ENCODE peak calls at places on chromosomes 5 and 9, in ten cellular contexts. One of them, this sample, is unnamed.

GRCh38 chr9:88993327-88993726 is 2.1 kb downstream of the S1PR3 start:
- DNase-seq in K562: no peak
- DNase-seq in A673: no peak
- DNase-seq in progenitor cell of endocrine pancreas: no peak
- DNase-seq in BJ: no peak
- DNase-seq in endothelial cell: no peak
- DNase-seq in omental fat pad: no peak
- DNase-seq in suprapubic skin: no peak
- DNase-seq in upper lobe of left lung: no peak
- DNase-seq in mesothelial cell of epicardium: no peak
- DNase-seq in this sample: no peak

GRCh38 chr9:2158111-2158610 is 143.0 kb downstream of the SMARCA2 start:
- DNase-seq in K562: no peak
- DNase-seq in A673: peak
- DNase-seq in progenitor cell of endocrine pancreas: no peak
- DNase-seq in BJ: no peak
- DNase-seq in endothelial cell: peak
- DNase-seq in omental fat pad: peak
- DNase-seq in suprapubic skin: no peak
- DNase-seq in upper lobe of left lung: no peak
- DNase-seq in mesothelial cell of epicardium: no peak
- DNase-seq in this sample: no peak

GRCh38 chr9:132546148-132547051 is 36.0 kb upstream of the BARHL1 start:
- DNase-seq in K562: peak
- DNase-seq in A673: peak
- DNase-seq in progenitor cell of endocrine pancreas: peak
- DNase-seq in BJ: no peak
- DNase-seq in endothelial cell: peak
- DNase-seq in omental fat pad: no peak
- DNase-seq in suprapubic skin: no peak
- DNase-seq in upper lobe of left lung: no peak
- DNase-seq in mesothelial cell of epicardium: no peak
- DNase-seq in this sample: no peak

GRCh38 chr5:145792840-145793239 is 42.3 kb downstream of the PRELID2 start:
- DNase-seq in K562: no peak
- DNase-seq in A673: no peak
- DNase-seq in progenitor cell of endocrine pancreas: no peak
- DNase-seq in BJ: no peak
- DNase-seq in endothelial cell: no peak
- DNase-seq in omental fat pad: no peak
- DNase-seq in suprapubic skin: no peak
- DNase-seq in upper lobe of left lung: no peak
- DNase-seq in mesothelial cell of epicardium: no peak
- DNase-seq in this sample: no peak

GRCh38 chr9:120781236-120781635 is 12.0 kb downstream of the FBXW2 start:
- DNase-seq in K562: no peak
- DNase-seq in A673: no peak
- DNase-seq in progenitor cell of endocrine pancreas: no peak
- DNase-seq in BJ: no peak
- DNase-seq in endothelial cell: no peak
- DNase-seq in omental fat pad: no peak
- DNase-seq in suprapubic skin: no peak
- DNase-seq in upper lobe of left lung: no peak
- DNase-seq in mesothelial cell of epicardium: no peak
- DNase-seq in this sample: no peak

GRCh38 chr5:10602031-10602806 is 38.3 kb downstream of the ANKRD33B start:
- DNase-seq in K562: peak
- DNase-seq in A673: no peak
- DNase-seq in progenitor cell of endocrine pancreas: no peak
- DNase-seq in BJ: no peak
- DNase-seq in endothelial cell: no peak
- DNase-seq in omental fat pad: no peak
- DNase-seq in suprapubic skin: no peak
- DNase-seq in upper lobe of left lung: no peak
- DNase-seq in mesothelial cell of epicardium: no peak
- DNase-seq in this sample: no peak

GRCh38 chr5:587403-587802 is 24.7 kb upstream of the CEP72 start:
- DNase-seq in K562: no peak
- DNase-seq in A673: no peak
- DNase-seq in progenitor cell of endocrine pancreas: no peak
- DNase-seq in BJ: no peak
- DNase-seq in endothelial cell: no peak
- DNase-seq in omental fat pad: no peak
- DNase-seq in suprapubic skin: no peak
- DNase-seq in upper lobe of left lung: no peak
- DNase-seq in mesothelial cell of epicardium: no peak
- DNase-seq in this sample: no peak

GRCh38 chr5:172065431-172066065 is 59.1 kb upstream of the FBXW11 start:
- DNase-seq in K562: no peak
- DNase-seq in A673: no peak
- DNase-seq in progenitor cell of endocrine pancreas: no peak
- DNase-seq in BJ: no peak
- DNase-seq in endothelial cell: no peak
- DNase-seq in omental fat pad: no peak
- DNase-seq in suprapubic skin: no peak
- DNase-seq in upper lobe of left lung: no peak
- DNase-seq in mesothelial cell of epicardium: no peak
- DNase-seq in this sample: no peak

DNA sequence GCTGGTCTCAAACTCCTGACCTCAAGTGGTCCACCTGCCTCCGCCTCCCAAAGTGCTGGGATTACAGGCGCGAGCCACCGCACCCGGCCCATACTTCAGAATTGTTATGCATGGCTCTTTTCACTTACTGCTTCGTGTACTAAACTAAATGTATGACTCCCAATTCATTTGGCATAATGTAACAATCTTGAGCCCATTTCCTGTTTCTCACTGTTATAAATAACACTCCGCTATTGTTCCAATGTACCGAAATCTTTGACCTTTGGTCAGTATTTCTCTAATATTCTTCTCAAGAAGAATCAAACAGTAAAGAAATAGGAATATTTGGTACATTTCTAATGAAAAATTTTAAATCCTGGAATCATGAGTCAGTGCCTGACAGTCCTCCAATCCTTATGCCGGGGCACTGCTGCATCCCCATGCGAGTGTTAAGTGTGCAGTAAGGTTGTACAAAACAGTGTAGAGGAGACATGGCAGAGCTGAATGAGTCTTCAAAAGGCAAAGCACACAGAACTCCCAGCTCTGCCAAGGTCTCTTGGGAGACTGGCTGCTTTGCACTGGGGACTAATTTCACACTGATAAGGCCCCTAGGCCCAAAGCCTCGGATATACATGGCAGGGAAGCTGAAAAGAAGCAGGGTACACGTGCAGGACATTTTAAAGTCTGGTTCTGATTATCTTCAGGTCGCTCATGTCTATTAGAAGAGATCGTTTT is 58.4 kb downstream of the HABP4 start:
- DNase-seq in K562: no peak
- DNase-seq in A673: no peak
- DNase-seq in progenitor cell of endocrine pancreas: no peak
- DNase-seq in BJ: no peak
- DNase-seq in endothelial cell: no peak
- DNase-seq in omental fat pad: no peak
- DNase-seq in suprapubic skin: no peak
- DNase-seq in upper lobe of left lung: no peak
- DNase-seq in mesothelial cell of epicardium: no peak
- DNase-seq in this sample: no peak
- TF ChIP-seq CTCF in K562: no peak
- TF ChIP-seq CTCF in A673: no peak
- TF ChIP-seq CTCF in progenitor cell of endocrine pancreas: no peak
- TF ChIP-seq CTCF in BJ: no peak
- TF ChIP-seq CTCF in endothelial cell: no peak
- TF ChIP-seq CTCF in omental fat pad: no peak
- TF ChIP-seq CTCF in suprapubic skin: no peak
- TF ChIP-seq CTCF in upper lobe of left lung: no peak
- TF ChIP-seq CTCF in mesothelial cell of epicardium: no peak
- TF ChIP-seq CTCF in this sample: no peak

GRCh38 chr5:27125856-27126255 is 87.5 kb upstream of the CDH9 start:
- DNase-seq in K562: no peak
- DNase-seq in A673: no peak
- DNase-seq in progenitor cell of endocrine pancreas: no peak
- DNase-seq in BJ: no peak
- DNase-seq in endothelial cell: no peak
- DNase-seq in omental fat pad: no peak
- DNase-seq in suprapubic skin: no peak
- DNase-seq in upper lobe of left lung: no peak
- DNase-seq in mesothelial cell of epicardium: no peak
- DNase-seq in this sample: no peak

GRCh38 chr5:27130587-27130986 is 92.2 kb upstream of the CDH9 start:
- DNase-seq in K562: no peak
- DNase-seq in A673: peak
- DNase-seq in progenitor cell of endocrine pancreas: no peak
- DNase-seq in BJ: no peak
- DNase-seq in endothelial cell: no peak
- DNase-seq in omental fat pad: no peak
- DNase-seq in suprapubic skin: no peak
- DNase-seq in upper lobe of left lung: no peak
- DNase-seq in mesothelial cell of epicardium: no peak
- DNase-seq in this sample: no peak

GRCh38 chr5:27129926-27130325 is 91.5 kb upstream of the CDH9 start:
- DNase-seq in K562: no peak
- DNase-seq in A673: no peak
- DNase-seq in progenitor cell of endocrine pancreas: no peak
- DNase-seq in BJ: no peak
- DNase-seq in endothelial cell: no peak
- DNase-seq in omental fat pad: no peak
- DNase-seq in suprapubic skin: no peak
- DNase-seq in upper lobe of left lung: no peak
- DNase-seq in mesothelial cell of epicardium: no peak
- DNase-seq in this sample: no peak

DNA sequence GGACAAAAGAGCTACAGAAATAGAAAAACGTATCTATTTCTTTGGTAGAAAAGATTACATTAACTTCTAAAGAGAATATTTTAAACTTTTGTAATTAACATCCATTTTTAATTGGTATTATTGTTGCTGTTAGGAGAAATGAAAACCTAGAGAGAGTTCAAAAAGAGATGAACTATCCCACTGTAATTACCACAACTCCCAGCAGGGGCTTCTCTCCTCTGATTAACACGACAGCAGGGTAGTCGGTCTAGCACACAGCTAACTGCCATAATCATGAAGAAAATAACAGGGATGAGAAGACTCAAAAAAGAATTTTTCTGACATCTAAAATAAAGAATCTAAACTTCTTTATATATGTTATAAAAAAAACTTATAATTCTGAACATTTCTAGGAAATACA is 86.2 kb upstream of the CDH9 start:
- DNase-seq in K562: peak
- DNase-seq in A673: peak
- DNase-seq in progenitor cell of endocrine pancreas: no peak
- DNase-seq in BJ: no peak
- DNase-seq in endothelial cell: peak
- DNase-seq in omental fat pad: no peak
- DNase-seq in suprapubic skin: no peak
- DNase-seq in upper lobe of left lung: no peak
- DNase-seq in mesothelial cell of epicardium: no peak
- DNase-seq in this sample: no peak
- TF ChIP-seq CTCF in K562: peak
- TF ChIP-seq CTCF in A673: peak
- TF ChIP-seq CTCF in progenitor cell of endocrine pancreas: peak
- TF ChIP-seq CTCF in BJ: no peak
- TF ChIP-seq CTCF in endothelial cell: peak
- TF ChIP-seq CTCF in omental fat pad: no peak
- TF ChIP-seq CTCF in suprapubic skin: no peak
- TF ChIP-seq CTCF in upper lobe of left lung: no peak
- TF ChIP-seq CTCF in mesothelial cell of epicardium: no peak
- TF ChIP-seq CTCF in this sample: peak

DNA sequence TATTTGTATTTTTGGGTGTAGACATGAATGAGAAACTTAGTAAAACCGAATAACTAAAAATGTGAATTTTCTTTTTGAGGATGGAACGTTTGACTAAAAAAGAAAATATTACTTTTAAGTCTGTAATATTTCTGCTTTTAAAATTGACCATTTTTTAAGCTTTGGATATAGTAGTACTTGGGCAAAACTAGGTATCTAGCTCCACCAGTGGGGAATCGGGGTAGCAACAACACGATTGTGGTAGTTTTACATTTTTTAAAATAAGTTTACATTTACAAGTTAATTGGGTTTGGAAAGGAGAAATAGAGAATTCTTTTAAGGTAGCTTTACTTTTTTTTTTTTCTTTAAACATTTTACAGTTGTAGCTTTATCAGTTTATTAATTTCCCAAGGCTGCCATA is 154.4 kb downstream of the MAN2A1 start:
- DNase-seq in K562: no peak
- DNase-seq in A673: peak
- DNase-seq in progenitor cell of endocrine pancreas: no peak
- DNase-seq in BJ: no peak
- DNase-seq in endothelial cell: no peak
- DNase-seq in omental fat pad: no peak
- DNase-seq in suprapubic skin: no peak
- DNase-seq in upper lobe of left lung: no peak
- DNase-seq in mesothelial cell of epicardium: no peak
- DNase-seq in this sample: no peak
- TF ChIP-seq CTCF in K562: peak
- TF ChIP-seq CTCF in A673: peak
- TF ChIP-seq CTCF in progenitor cell of endocrine pancreas: peak
- TF ChIP-seq CTCF in BJ: peak
- TF ChIP-seq CTCF in endothelial cell: no peak
- TF ChIP-seq CTCF in omental fat pad: no peak
- TF ChIP-seq CTCF in suprapubic skin: no peak
- TF ChIP-seq CTCF in upper lobe of left lung: no peak
- TF ChIP-seq CTCF in mesothelial cell of epicardium: no peak
- TF ChIP-seq CTCF in this sample: no peak

GRCh38 chr5:115602585-115603125 is 376 bp upstream of the TICAM2 start:
- DNase-seq in K562: no peak
- DNase-seq in A673: peak
- DNase-seq in progenitor cell of endocrine pancreas: no peak
- DNase-seq in BJ: no peak
- DNase-seq in endothelial cell: no peak
- DNase-seq in omental fat pad: no peak
- DNase-seq in suprapubic skin: no peak
- DNase-seq in upper lobe of left lung: no peak
- DNase-seq in mesothelial cell of epicardium: no peak
- DNase-seq in this sample: no peak

GRCh38 chr5:115599924-115600323 is 2.4 kb downstream of the TICAM2 start:
- DNase-seq in K562: no peak
- DNase-seq in A673: no peak
- DNase-seq in progenitor cell of endocrine pancreas: no peak
- DNase-seq in BJ: no peak
- DNase-seq in endothelial cell: no peak
- DNase-seq in omental fat pad: no peak
- DNase-seq in suprapubic skin: no peak
- DNase-seq in upper lobe of left lung: no peak
- DNase-seq in mesothelial cell of epicardium: no peak
- DNase-seq in this sample: no peak

GRCh38 chr5:115600771-115601170 is 1.5 kb downstream of the TICAM2 start:
- DNase-seq in K562: no peak
- DNase-seq in A673: no peak
- DNase-seq in progenitor cell of endocrine pancreas: no peak
- DNase-seq in BJ: no peak
- DNase-seq in endothelial cell: no peak
- DNase-seq in omental fat pad: no peak
- DNase-seq in suprapubic skin: no peak
- DNase-seq in upper lobe of left lung: no peak
- DNase-seq in mesothelial cell of epicardium: no peak
- DNase-seq in this sample: no peak

GRCh38 chr5:115599502-115599901 is 2.8 kb downstream of the TICAM2 start:
- DNase-seq in K562: no peak
- DNase-seq in A673: peak
- DNase-seq in progenitor cell of endocrine pancreas: no peak
- DNase-seq in BJ: no peak
- DNase-seq in endothelial cell: no peak
- DNase-seq in omental fat pad: no peak
- DNase-seq in suprapubic skin: no peak
- DNase-seq in upper lobe of left lung: no peak
- DNase-seq in mesothelial cell of epicardium: no peak
- DNase-seq in this sample: no peak

DNA sequence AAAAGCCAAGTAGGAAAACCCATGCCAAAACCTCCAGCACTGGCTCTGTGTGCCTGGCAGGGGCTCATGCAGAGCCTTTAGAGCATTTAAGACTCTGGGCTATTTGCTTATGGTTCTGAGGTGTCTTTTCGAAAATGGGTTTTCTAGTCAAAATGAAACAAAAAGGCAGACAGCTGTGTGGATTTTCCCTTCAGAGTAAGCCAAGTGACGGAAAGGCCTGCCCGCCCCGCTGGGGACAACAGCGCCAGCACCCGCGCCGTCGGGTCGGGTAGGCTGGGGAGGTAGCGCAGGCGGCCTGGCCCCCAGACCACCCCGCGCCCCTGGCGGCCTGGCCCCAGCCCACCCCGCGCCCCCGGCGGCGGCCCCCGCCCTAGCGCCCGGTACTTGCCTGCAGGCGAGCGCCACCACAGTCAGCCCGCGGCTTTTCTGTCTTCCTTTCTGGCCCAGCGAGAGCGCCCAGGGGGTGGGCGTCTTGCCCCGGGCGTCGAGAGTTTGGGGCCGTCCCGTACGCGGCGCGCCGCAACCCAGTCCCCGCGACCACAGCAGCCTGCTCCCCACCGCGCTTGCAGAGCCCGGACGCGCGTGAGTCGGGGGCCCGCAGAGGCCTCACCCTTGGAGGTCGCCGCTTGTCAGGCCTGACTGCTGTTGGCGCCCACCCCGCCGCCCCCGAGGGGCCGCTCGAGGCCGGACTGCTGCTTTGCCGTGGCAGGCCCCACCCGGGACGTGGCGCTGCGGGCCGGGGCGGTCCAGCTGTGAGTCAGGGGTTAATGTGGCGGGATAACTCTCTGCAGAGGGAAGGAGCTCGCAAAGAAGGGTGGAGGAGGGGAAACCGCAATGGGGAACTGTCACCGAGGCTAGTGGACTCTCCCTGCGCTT is at the start of gene TICAM2:
- DNase-seq in K562: peak
- DNase-seq in A673: peak
- DNase-seq in progenitor cell of endocrine pancreas: peak
- DNase-seq in BJ: no peak
- DNase-seq in endothelial cell: peak
- DNase-seq in omental fat pad: peak
- DNase-seq in suprapubic skin: peak
- DNase-seq in upper lobe of left lung: peak
- DNase-seq in mesothelial cell of epicardium: no peak
- DNase-seq in this sample: no peak
- TF ChIP-seq CTCF in K562: peak
- TF ChIP-seq CTCF in A673: peak
- TF ChIP-seq CTCF in progenitor cell of endocrine pancreas: peak
- TF ChIP-seq CTCF in BJ: peak
- TF ChIP-seq CTCF in endothelial cell: peak
- TF ChIP-seq CTCF in omental fat pad: no peak
- TF ChIP-seq CTCF in suprapubic skin: no peak
- TF ChIP-seq CTCF in upper lobe of left lung: peak
- TF ChIP-seq CTCF in mesothelial cell of epicardium: no peak
- TF ChIP-seq CTCF in this sample: no peak

This sample was measured in keratinocyte.